ENCODE peak calls at places on chromosome 3, in four cellular contexts. I is HepG2, N is HEK293T, F is K562. X is an unnamed sample.

GRCh38 chr3:111723293-111723963 is 128.3 kb upstream of the ZBED2 start:
- DNase-seq in I (no peak), N (no peak), F (no peak), X (no peak)

GRCh38 chr3:196414469-196414868 is 17.8 kb downstream of the UBXN7 start:
- DNase-seq in I (peak; percentile 15), F (no peak), N (no peak), X (no peak)

GRCh38 chr3:4568831-4569230 is 75.7 kb downstream of the ITPR1 start:
- DNase-seq in N (no peak), I (no peak), F (no peak), X (no peak)

GRCh38 chr3:101926594-101927105 is 77.3 kb downstream of the NFKBIZ start:
- DNase-seq in I (no peak), F (no peak), N (no peak), X (no peak)

GRCh38 chr3:30341851-30342250 is 264.6 kb upstream of the TGFBR2 start:
- DNase-seq in N (no peak), I (no peak), F (no peak), X (no peak)

GRCh38 chr3:8784676-8785435 is 15.4 kb upstream of the OXTR start:
- DNase-seq in F (no peak), I (no peak), N (no peak), X (no peak)

GRCh38 chr3:36944641-36945270 is at the start of gene TRANK1:
- DNase-seq in I (no peak), F (no peak), N (no peak), X (no peak)

GRCh38 chr3:164806188-164806587 is 272.1 kb downstream of the SI start:
- DNase-seq in F (no peak), I (no peak), N (no peak), X (no peak)

GRCh38 chr3:73547427-73548036 is 77.2 kb downstream of the PDZRN3 start:
- DNase-seq in F (no peak), N (no peak), I (no peak), X (no peak)

GRCh38 chr3:133910422-133910821 is 14.7 kb upstream of the RAB6B start:
- DNase-seq in F (no peak), N (no peak), I (no peak), X (no peak)

GRCh38 chr3:111314146-111314873 is 227.7 kb upstream of the CD96 start:
- DNase-seq in I (no peak), F (no peak), N (no peak), X (no peak)

GRCh38 chr3:119585867-119586570 is 6.7 kb downstream of the ADPRH start:
- DNase-seq in I (no peak), N (no peak), F (no peak), X (no peak)

GRCh38 chr3:138850151-138850550 is 15.4 kb upstream of the PIK3CB start:
- DNase-seq in I (no peak), F (no peak), N (no peak), X (no peak)

GRCh38 chr3:101842245-101842934 is 6.9 kb upstream of the NFKBIZ start:
- DNase-seq in N (no peak), I (no peak), F (no peak), X (no peak)

GRCh38 chr3:14369675-14370669 is 32.4 kb upstream of the SLC6A6 start:
- DNase-seq in I (peak; percentile 41), N (no peak), F (no peak), X (no peak)

GRCh38 chr3:150235799-150236198 is 172.3 kb upstream of the TSC22D2 start:
- DNase-seq in N (no peak), I (no peak), F (no peak), X (no peak)

GRCh38 chr3:195061756-195062655 is 209.0 kb downstream of the XXYLT1 start:
- DNase-seq in F (no peak), I (no peak), N (no peak), X (no peak)

GRCh38 chr3:4828279-4829030 is 150.8 kb upstream of the BHLHE40 start:
- DNase-seq in F (no peak), N (no peak), I (no peak), X (no peak)

GRCh38 chr3:63519426-63519825 is 133.0 kb upstream of the SNTN start:
- DNase-seq in N (no peak), F (no peak), I (no peak), X (no peak)

GRCh38 chr3:124802702-124803101 is 72.5 kb downstream of the UMPS start:
- DNase-seq in F (no peak), N (no peak), I (no peak), X (no peak)

GRCh38 chr3:58055309-58055708 is 47.1 kb downstream of the FLNB start:
- DNase-seq in F (no peak), I (no peak), N (no peak), X (no peak)

GRCh38 chr3:52078781-52079560 is 22.6 kb upstream of the DUSP7 start:
- DNase-seq in F (no peak), I (no peak), N (no peak), X (no peak)

GRCh38 chr3:69855436-69856162 is 116.3 kb downstream of the MITF start:
- DNase-seq in F (no peak), N (peak; percentile 12), I (no peak), X (no peak)

GRCh38 chr3:107660316-107660976 is 137.7 kb downstream of the BBX start:
- DNase-seq in I (peak; percentile 39), N (no peak), F (no peak), X (no peak)

GRCh38 chr3:72888546-72889309 is 882 bp downstream of the GXYLT2 start:
- DNase-seq in I (peak; percentile 51), F (no peak), N (no peak), X (no peak)

GRCh38 chr3:106825962-106826605 is 551.2 kb upstream of the CCDC54 start:
- DNase-seq in N (no peak), F (no peak), I (no peak), X (no peak)

GRCh38 chr3:160870327-160870726 is 114.3 kb downstream of the PPM1L start:
- DNase-seq in N (peak; percentile 61), I (no peak), F (no peak), X (no peak)

DNA sequence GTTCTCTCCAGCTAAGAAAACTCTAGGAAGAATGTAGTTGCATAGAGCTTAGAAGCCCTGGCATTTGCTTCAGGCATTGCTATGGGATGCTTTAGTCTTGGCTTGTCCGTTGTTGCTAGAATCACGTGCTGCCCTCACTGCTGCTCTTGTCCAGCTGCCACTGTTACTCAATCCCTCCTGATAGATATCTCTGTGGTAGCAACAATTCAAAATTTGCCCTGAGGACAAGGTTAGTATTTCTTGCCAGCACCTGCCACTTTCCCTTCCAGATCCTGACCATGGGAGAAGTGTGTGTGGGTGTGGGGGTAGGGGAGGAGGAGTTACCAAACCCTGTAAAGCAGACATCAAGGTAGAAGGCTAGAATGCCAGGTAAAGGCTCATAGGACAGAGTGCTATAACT is 113.8 kb downstream of the PPM1L start:
- DNase-seq in I (no peak), N (peak; percentile 15), F (no peak), X (no peak)
- TF ChIP-seq TARDBP in I (no peak), N (no peak), F (no peak), X (no peak)

DNA sequence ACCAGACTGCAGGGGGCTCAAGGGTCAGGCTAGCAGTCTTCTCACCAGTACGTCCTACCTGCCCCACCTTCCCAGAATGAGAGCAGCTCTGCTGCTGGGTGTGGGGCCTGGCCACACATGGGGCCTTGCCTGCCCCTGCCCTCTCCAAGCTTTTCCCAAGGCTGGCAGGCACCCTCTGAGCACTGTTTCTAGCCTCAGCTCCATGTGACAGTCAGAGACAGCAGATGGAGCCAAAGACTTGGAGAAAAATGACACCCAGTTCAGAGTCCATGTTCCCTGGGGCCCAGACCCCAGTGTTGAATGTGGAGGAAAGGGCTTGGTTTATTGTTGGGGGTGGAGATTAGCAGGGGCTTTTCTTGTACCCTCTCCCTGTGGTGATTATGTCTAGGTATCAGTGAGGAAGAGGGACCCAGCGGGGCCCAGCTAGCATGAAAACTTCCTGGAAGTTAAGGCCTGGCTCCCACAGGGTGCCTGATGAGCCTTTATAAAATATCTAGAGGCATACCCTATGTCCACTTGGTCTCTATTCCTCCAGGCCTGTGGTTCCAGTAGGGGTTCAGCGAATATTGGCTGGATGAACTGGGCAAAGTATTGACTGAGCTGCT is 153.8 kb downstream of the EEFSEC start:
- DNase-seq in N (no peak), I (peak; percentile 60), F (peak; percentile 13), X (no peak)
- TF ChIP-seq TARDBP in N (no peak), I (peak; percentile 33), F (no peak), X (no peak)

GRCh38 chr3:177150218-177150916 is 46.9 kb downstream of the TBL1XR1 start:
- DNase-seq in N (no peak), I (peak; percentile 59), F (no peak), X (no peak)

GRCh38 chr3:177147790-177148189 is 49.5 kb downstream of the TBL1XR1 start:
- DNase-seq in N (no peak), F (peak; percentile 40), I (no peak), X (no peak)

GRCh38 chr3:177146646-177147045 is 50.6 kb downstream of the TBL1XR1 start:
- DNase-seq in N (no peak), I (no peak), F (no peak), X (no peak)

GRCh38 chr3:177154733-177155132 is 42.5 kb downstream of the TBL1XR1 start:
- DNase-seq in N (no peak), F (no peak), I (no peak), X (no peak)

GRCh38 chr3:177150970-177151627 is 46.2 kb downstream of the TBL1XR1 start:
- DNase-seq in I (peak; percentile 18), N (no peak), F (peak; percentile 42), X (peak; percentile 48)
- TF ChIP-seq TARDBP in I (no peak), N (no peak), F (no peak), X (no peak)

GRCh38 chr3:42601898-42602581 is 1.6 kb downstream of the NKTR start:
- DNase-seq in N (no peak), F (no peak), I (peak; percentile 39), X (no peak)

GRCh38 chr3:42605550-42606173 is 5.2 kb downstream of the NKTR start:
- DNase-seq in F (peak; percentile 72), N (no peak), I (peak; percentile 45), X (no peak)

GRCh38 chr3:42602961-42603360 is 2.5 kb downstream of the NKTR start:
- DNase-seq in I (no peak), F (no peak), N (no peak), X (no peak)

GRCh38 chr3:42600111-42600957 is at the start of gene NKTR:
- DNase-seq in F (peak; percentile 99), I (peak; percentile 97), N (peak; percentile 94), X (peak; percentile 98)

GRCh38 chr3:42600958-42601675 is 631 bp downstream of the NKTR start:
- DNase-seq in F (peak; percentile 60), I (peak; percentile 16), N (peak; percentile 13), X (no peak)
- TF ChIP-seq TARDBP in F (no peak), I (no peak), N (no peak), X (no peak)

DNA sequence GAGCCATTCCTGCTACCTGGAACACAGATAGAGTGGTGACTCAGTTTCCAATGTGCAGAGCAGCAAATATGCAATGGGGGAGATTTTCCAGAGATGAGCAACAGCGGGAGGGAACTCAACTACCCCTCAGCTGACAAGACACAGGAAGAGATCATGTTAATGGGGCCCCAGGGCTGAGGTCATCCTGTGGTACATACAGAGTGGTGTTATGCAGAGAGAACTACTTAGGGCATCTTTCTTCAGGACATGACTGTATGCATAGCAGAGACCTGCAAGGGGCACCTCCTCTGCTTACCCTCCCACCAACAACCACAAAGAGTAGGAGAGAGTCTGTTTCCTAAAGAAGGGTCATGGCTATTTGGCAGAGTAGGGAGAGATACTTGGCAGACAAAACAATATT is 6.8 kb upstream of the TBC1D5 start:
- DNase-seq in N (no peak), I (no peak), F (no peak), X (no peak)
- TF ChIP-seq TARDBP in N (no peak), I (no peak), F (no peak), X (no peak)

X was measured in GM12878.